ENCODE peak calls at places on chromosomes 4 and X, in five cellular contexts. F is tibial nerve, B is pancreas, J is GM23248, I is prostate gland. W is an unnamed sample. For H3K36me3, the result is how much of the 10 kb centered on the place peaks cover.

GRCh38 chrX:106955004-106955772 is 35.0 kb downstream of the CLDN2 start:
- DNase-seq in F (no peak), B (no peak), J (peak), I (no peak), W (no peak)

GRCh38 chrX:139691493-139691842 is 16.5 kb downstream of the MCF2 start:
- DNase-seq in F (no peak), B (no peak), J (peak), I (no peak), W (no peak)

GRCh38 chr4:9924750-9925149 is 96.5 kb downstream of the SLC2A9 start:
- DNase-seq in F (no peak), B (no peak), J (peak), I (no peak), W (no peak)

GRCh38 chrX:9644335-9644734 is 121.3 kb downstream of the GPR143 start:
- DNase-seq in F (no peak), B (no peak), J (no peak), I (no peak), W (no peak)

GRCh38 chrX:68880846-68881513 is 52.2 kb downstream of the EFNB1 start:
- DNase-seq in F (no peak), B (no peak), J (no peak), I (no peak), W (no peak)

GRCh38 chr4:53601251-53601764 is 10.0 kb upstream of the LNX1 start:
- DNase-seq in F (peak), B (peak), J (peak), I (no peak), W (no peak)

GRCh38 chr4:19999331-19999730 is 252.4 kb upstream of the SLIT2 start:
- DNase-seq in F (no peak), B (no peak), J (no peak), I (no peak), W (no peak)

GRCh38 chrX:53768451-53769246 is 82.1 kb upstream of the HUWE1 start:
- DNase-seq in F (no peak), B (no peak), J (no peak), I (no peak), W (no peak)

GRCh38 chr4:31995943-31996901 is 1276.1 kb downstream of the PCDH7 start:
- DNase-seq in F (no peak), B (peak), J (no peak), I (no peak), W (no peak)

GRCh38 chrX:2325076-2325784 is 175.5 kb downstream of the DHRSX start:
- DNase-seq in F (peak), B (peak), J (no peak), I (peak), W (no peak)

GRCh38 chr4:16942491-16942890 is 44.0 kb upstream of the LDB2 start:
- DNase-seq in F (no peak), B (no peak), J (no peak), I (no peak), W (no peak)

GRCh38 chrX:24285082-24285481 is 28.8 kb downstream of the SUPT20HL2 start:
- DNase-seq in F (no peak), B (no peak), J (no peak), I (no peak), W (no peak)

GRCh38 chr4:25440478-25441030 is 63.5 kb downstream of the ANAPC4 start:
- DNase-seq in F (no peak), B (no peak), J (no peak), I (no peak), W (no peak)

GRCh38 chr4:22515145-22515887 is 550 bp downstream of the ADGRA3 start:
- DNase-seq in F (peak), B (peak), J (peak), I (peak), W (peak)

GRCh38 chr4:56410247-56410646 is 23.0 kb upstream of the AASDH start:
- DNase-seq in F (no peak), B (no peak), J (peak), I (peak), W (no peak)

GRCh38 chr4:102574317-102574716 is 73.2 kb downstream of the NFKB1 start:
- DNase-seq in F (no peak), B (no peak), J (no peak), I (no peak), W (peak)

GRCh38 chr4:40240040-40240653 is 43.3 kb downstream of the RHOH start:
- DNase-seq in F (no peak), B (no peak), J (peak), I (no peak), W (peak)

GRCh38 chr4:110518889-110519490 is 43.0 kb downstream of the ENPEP start:
- DNase-seq in F (no peak), B (no peak), J (peak), I (no peak), W (no peak)

GRCh38 chr4:165627548-165627947 is 245.5 kb upstream of the TLL1 start:
- DNase-seq in F (no peak), B (no peak), J (no peak), I (no peak), W (no peak)

GRCh38 chr4:151666501-151666900 is 94.3 kb downstream of the GATB start:
- DNase-seq in F (no peak), B (no peak), J (no peak), I (no peak), W (no peak)

GRCh38 chr4:26723216-26723615 is 137.4 kb upstream of the STIM2 start:
- DNase-seq in F (no peak), B (no peak), J (no peak), I (no peak), W (peak)

GRCh38 chrX:119880076-119880475 is 8.4 kb downstream of the NDUFA1 start:
- DNase-seq in F (no peak), B (no peak), J (no peak), I (no peak), W (no peak)

GRCh38 chrX:72604705-72605104 is 32.1 kb upstream of the HDAC8 start:
- DNase-seq in F (no peak), B (no peak), J (no peak), I (no peak), W (no peak)

GRCh38 chr4:136241221-136241986 is 1290.9 kb downstream of the PCDH18 start:
- DNase-seq in F (no peak), B (no peak), J (no peak), I (no peak), W (no peak)

GRCh38 chr4:1582227-1582626 is 101.9 kb downstream of the FAM53A start:
- DNase-seq in F (no peak), B (peak), J (no peak), I (no peak), W (no peak)

GRCh38 chrX:8138252-8138651 is 32.8 kb downstream of the VCX2 start:
- DNase-seq in F (no peak), B (no peak), J (no peak), I (no peak), W (no peak)

GRCh38 chr4:48271626-48272025 is 2.0 kb upstream of the TEC start:
- DNase-seq in F (no peak), B (no peak), J (no peak), I (no peak), W (no peak)

GRCh38 chrX:1751781-1752180 is 136.9 kb downstream of the ASMT start:
- DNase-seq in F (no peak), B (no peak), J (no peak), I (no peak), W (peak)

GRCh38 chrX:74525116-74525515 is 89.3 kb downstream of the RLIM start:
- DNase-seq in F (no peak), B (no peak), J (no peak), I (no peak), W (no peak)

GRCh38 chr4:25303578-25303977 is 9.0 kb upstream of the ZCCHC4 start:
- DNase-seq in F (no peak), B (no peak), J (no peak), I (no peak), W (no peak)

GRCh38 chr4:41146716-41147506 is 67.4 kb downstream of the APBB2 start:
- DNase-seq in F (peak), B (no peak), J (peak), I (peak), W (peak)

GRCh38 chrX:81304545-81304944 is 102.6 kb downstream of the SH3BGRL start:
- DNase-seq in F (no peak), B (no peak), J (no peak), I (no peak), W (no peak)

GRCh38 chr4:54585321-54586000 is 72.3 kb upstream of the KIT start:
- DNase-seq in F (no peak), B (no peak), J (peak), I (no peak), W (no peak)

DNA sequence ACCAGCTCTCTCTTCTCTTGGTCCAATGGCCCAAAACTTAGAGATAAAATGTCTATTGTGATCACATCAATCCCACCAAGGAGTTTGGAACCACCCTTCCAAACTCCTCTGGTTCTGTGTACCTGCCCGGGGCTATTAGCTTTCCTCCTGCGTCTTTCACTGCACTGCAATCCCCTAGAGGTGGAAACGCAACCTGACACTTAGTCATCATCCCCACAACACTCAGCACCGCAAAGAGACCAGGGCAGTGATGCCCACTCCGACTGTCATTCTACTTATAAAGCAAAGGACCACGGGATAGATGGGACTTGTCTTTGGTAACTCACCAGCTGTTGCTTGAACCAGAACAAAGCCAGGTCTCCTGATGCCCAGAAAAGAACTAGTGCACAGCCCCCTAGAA is 22.0 kb downstream of the AFAP1 start:
- DNase-seq in F (no peak), B (no peak), J (no peak), I (no peak), W (no peak)
- H3K27ac ChIP-seq in F (no peak), B (no peak), J (no peak), I (no peak), W (no peak)

GRCh38 chrX:40647307-40648197 is at the start of gene CXorf38:
- DNase-seq in F (peak), B (peak), J (peak), I (peak), W (peak)

GRCh38 chrX:40646489-40647306 is 663 bp downstream of the CXorf38 start:
- DNase-seq in F (no peak), B (peak), J (peak), I (peak), W (peak)

GRCh38 chrX:40644821-40645358 is 2.5 kb downstream of the CXorf38 start:
- DNase-seq in F (peak), B (no peak), J (peak), I (peak), W (peak)

DNA sequence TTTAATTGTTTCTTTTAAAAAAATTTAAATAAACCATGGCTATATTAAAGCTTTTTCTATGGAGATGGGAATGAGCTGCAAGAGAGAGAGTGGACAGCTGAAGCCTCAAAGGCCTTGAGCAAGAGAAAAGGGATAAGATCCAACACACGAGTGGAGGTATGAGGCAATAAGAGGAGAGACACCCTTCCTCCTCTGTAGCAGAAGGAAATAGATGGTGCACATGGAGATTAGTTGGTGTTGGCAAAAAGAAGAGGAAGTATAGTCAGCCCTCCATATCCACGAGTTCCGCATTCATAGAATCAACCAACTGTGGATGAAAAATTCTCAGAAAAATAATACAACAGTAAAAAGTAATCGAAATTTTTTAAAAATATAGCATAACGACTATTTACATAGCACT is 3.2 kb downstream of the CXorf38 start:
- DNase-seq in F (no peak), B (no peak), J (peak), I (no peak), W (no peak)
- H3K4me3 ChIP-seq in F (peak), B (no peak), J (peak), I (no peak), W (peak)

DNA sequence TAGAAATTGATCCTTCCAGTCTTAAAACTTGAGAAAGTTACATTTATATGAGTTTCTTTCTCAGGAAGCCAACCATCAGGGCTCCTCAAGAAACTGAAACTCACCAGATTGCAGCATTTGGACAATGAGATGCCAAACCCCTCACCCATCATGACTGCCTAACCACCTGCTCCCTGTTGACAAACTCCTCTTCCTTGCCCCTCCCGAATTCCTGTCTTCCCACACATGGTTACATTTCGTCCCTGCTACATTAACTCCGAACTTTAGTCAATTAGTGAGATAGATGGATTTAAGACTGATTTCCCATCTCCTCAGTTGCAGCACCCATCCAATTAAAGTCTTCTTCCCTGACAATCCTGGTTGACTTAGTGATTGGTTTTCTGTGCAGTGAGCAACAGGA is 118.7 kb downstream of the ZNF330 start:
- DNase-seq in F (no peak), B (no peak), J (no peak), I (no peak), W (no peak)
- H3K36me3 ChIP-seq in F (under half), B (under half), J (under half), I (under half), W (under half)

DNA sequence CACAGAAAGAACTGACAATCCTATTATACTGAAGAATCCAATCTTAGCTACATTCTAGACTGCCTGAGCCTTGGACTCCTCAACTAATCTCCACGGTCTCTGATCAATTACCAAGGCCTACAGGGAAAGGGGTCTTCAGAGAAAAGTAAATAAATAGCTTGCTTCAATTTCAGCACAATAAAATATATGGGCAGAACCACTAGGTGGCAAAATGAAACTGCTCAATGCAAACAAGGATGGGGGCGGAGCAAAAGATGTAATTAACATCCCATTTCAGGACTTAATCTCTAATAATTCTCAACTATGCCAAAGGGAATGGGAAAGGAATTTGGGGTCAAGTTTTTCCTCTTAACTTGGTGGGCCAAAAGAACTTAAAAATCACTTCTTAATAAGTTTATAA is 78.4 kb upstream of the MAP3K15 start:
- DNase-seq in F (no peak), B (no peak), J (peak), I (no peak), W (peak)
- H3K27ac ChIP-seq in F (no peak), B (no peak), J (peak), I (no peak), W (no peak)

GRCh38 chr4:89056292-89056952 is 563 bp downstream of the FAM13A start:
- DNase-seq in F (no peak), B (no peak), J (no peak), I (no peak), W (no peak)
- H3K4me3 ChIP-seq in F (peak), B (peak), J (peak), I (peak), W (peak)

DNA sequence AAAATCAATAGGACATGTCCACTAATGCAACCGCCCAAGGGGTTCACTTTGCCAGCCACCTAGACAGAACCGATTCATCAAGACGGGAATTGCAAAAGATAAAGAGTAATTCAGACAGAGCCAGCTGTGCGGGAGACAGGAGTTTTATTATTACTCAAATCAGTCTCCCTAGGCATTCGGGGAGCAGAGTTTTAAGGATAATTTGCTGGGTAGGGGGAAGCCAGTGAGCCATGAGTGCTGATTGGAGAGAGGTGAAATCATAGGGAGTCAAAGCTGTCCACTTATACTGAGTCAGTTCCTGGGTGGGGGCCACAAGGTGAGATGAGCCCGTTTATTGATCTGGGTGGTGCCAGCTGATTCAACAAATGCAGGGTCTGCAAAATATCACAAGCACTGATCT is 8.5 kb downstream of the TMEM184C start:
- DNase-seq in F (no peak), B (no peak), J (no peak), I (no peak), W (no peak)
- H3K36me3 ChIP-seq in F (under half), B (under half), J (under half), I (under half), W (half or more)

GRCh38 chr4:60723796-60724195 is 476.3 kb upstream of the ADGRL3 start:
- DNase-seq in F (no peak), B (no peak), J (no peak), I (no peak), W (no peak)

GRCh38 chr4:60721680-60722079 is 478.4 kb upstream of the ADGRL3 start:
- DNase-seq in F (no peak), B (no peak), J (no peak), I (no peak), W (no peak)

GRCh38 chr4:60724623-60725022 is 475.5 kb upstream of the ADGRL3 start:
- DNase-seq in F (no peak), B (no peak), J (peak), I (no peak), W (peak)

DNA sequence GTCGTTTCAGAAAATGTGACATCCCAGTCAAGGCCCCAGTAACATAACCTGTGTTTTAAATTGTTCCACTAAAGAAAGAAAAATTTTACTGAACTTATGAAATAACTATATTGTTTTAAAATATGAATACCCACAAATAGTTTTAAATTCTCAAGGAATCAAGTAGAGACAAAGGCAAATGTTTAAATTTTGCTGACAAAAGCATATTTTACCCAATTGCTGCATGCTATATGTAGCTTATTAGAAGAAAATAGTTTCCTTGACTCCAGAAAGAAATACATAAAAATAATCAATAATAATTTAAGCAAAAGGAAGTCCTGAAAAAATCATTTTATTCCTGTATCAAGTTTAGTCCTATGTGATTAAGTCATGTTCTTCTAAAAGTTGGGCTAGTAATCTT is 481.3 kb upstream of the ADGRL3 start:
- DNase-seq in F (no peak), B (no peak), J (no peak), I (no peak), W (no peak)
- H3K27ac ChIP-seq in F (no peak), B (no peak), J (no peak), I (no peak), W (no peak)

W was measured in SJSA1.